ENCODE peak calls at places on chromosome 13, in six cellular contexts. One of them, this sample, is unnamed.

GRCh38 chr13:36526897-36527296 is 94.6 kb downstream of the CCNA1 start:
- DNase-seq in heart right ventricle: no peak
- DNase-seq in non-pigmented ciliary epithelial cell: no peak
- DNase-seq in prostate gland: peak
- DNase-seq in cardiac fibroblast: no peak
- DNase-seq in activated CD8-positive, alpha-beta memory T cell treated with anti-CD3 and anti-CD28 coated beads, Interleukin-2, amount 10 ng/mL, durations not matched to agents 7 days and 5 days: no peak
- DNase-seq in this sample: no peak

GRCh38 chr13:113149711-113150544 is 8.5 kb upstream of the PROZ start:
- DNase-seq in heart right ventricle: no peak
- DNase-seq in non-pigmented ciliary epithelial cell: no peak
- DNase-seq in prostate gland: no peak
- DNase-seq in cardiac fibroblast: no peak
- DNase-seq in activated CD8-positive, alpha-beta memory T cell treated with anti-CD3 and anti-CD28 coated beads, Interleukin-2, amount 10 ng/mL, durations not matched to agents 7 days and 5 days: no peak
- DNase-seq in this sample: no peak

GRCh38 chr13:98664047-98664446 is 87.1 kb upstream of the STK24 start:
- DNase-seq in heart right ventricle: no peak
- DNase-seq in non-pigmented ciliary epithelial cell: peak
- DNase-seq in prostate gland: no peak
- DNase-seq in cardiac fibroblast: no peak
- DNase-seq in activated CD8-positive, alpha-beta memory T cell treated with anti-CD3 and anti-CD28 coated beads, Interleukin-2, amount 10 ng/mL, durations not matched to agents 7 days and 5 days: peak
- DNase-seq in this sample: no peak

GRCh38 chr13:24632382-24633121 is 47.7 kb upstream of the ATP12A start:
- DNase-seq in heart right ventricle: no peak
- DNase-seq in non-pigmented ciliary epithelial cell: no peak
- DNase-seq in prostate gland: no peak
- DNase-seq in cardiac fibroblast: no peak
- DNase-seq in activated CD8-positive, alpha-beta memory T cell treated with anti-CD3 and anti-CD28 coated beads, Interleukin-2, amount 10 ng/mL, durations not matched to agents 7 days and 5 days: no peak
- DNase-seq in this sample: no peak

GRCh38 chr13:87674143-87674772 is 3.1 kb downstream of the SLITRK5 start:
- DNase-seq in heart right ventricle: no peak
- DNase-seq in non-pigmented ciliary epithelial cell: no peak
- DNase-seq in prostate gland: no peak
- DNase-seq in cardiac fibroblast: no peak
- DNase-seq in activated CD8-positive, alpha-beta memory T cell treated with anti-CD3 and anti-CD28 coated beads, Interleukin-2, amount 10 ng/mL, durations not matched to agents 7 days and 5 days: no peak
- DNase-seq in this sample: no peak

GRCh38 chr13:27794075-27794691 is 1.9 kb downstream of the GSX1 start:
- DNase-seq in heart right ventricle: no peak
- DNase-seq in non-pigmented ciliary epithelial cell: no peak
- DNase-seq in prostate gland: no peak
- DNase-seq in cardiac fibroblast: no peak
- DNase-seq in activated CD8-positive, alpha-beta memory T cell treated with anti-CD3 and anti-CD28 coated beads, Interleukin-2, amount 10 ng/mL, durations not matched to agents 7 days and 5 days: no peak
- DNase-seq in this sample: no peak

GRCh38 chr13:30116379-30116778 is 191.0 kb downstream of the KATNAL1 start:
- DNase-seq in heart right ventricle: no peak
- DNase-seq in non-pigmented ciliary epithelial cell: no peak
- DNase-seq in prostate gland: no peak
- DNase-seq in cardiac fibroblast: no peak
- DNase-seq in activated CD8-positive, alpha-beta memory T cell treated with anti-CD3 and anti-CD28 coated beads, Interleukin-2, amount 10 ng/mL, durations not matched to agents 7 days and 5 days: no peak
- DNase-seq in this sample: no peak

GRCh38 chr13:50030315-50030714 is 15.1 kb downstream of the KCNRG start:
- DNase-seq in heart right ventricle: no peak
- DNase-seq in non-pigmented ciliary epithelial cell: no peak
- DNase-seq in prostate gland: no peak
- DNase-seq in cardiac fibroblast: no peak
- DNase-seq in activated CD8-positive, alpha-beta memory T cell treated with anti-CD3 and anti-CD28 coated beads, Interleukin-2, amount 10 ng/mL, durations not matched to agents 7 days and 5 days: no peak
- DNase-seq in this sample: no peak

GRCh38 chr13:77053192-77053591 is 26.2 kb upstream of the FBXL3 start:
- DNase-seq in heart right ventricle: no peak
- DNase-seq in non-pigmented ciliary epithelial cell: no peak
- DNase-seq in prostate gland: no peak
- DNase-seq in cardiac fibroblast: no peak
- DNase-seq in activated CD8-positive, alpha-beta memory T cell treated with anti-CD3 and anti-CD28 coated beads, Interleukin-2, amount 10 ng/mL, durations not matched to agents 7 days and 5 days: no peak
- DNase-seq in this sample: no peak

GRCh38 chr13:32734511-32734910 is 148.3 kb downstream of the PDS5B start:
- DNase-seq in heart right ventricle: no peak
- DNase-seq in non-pigmented ciliary epithelial cell: peak
- DNase-seq in prostate gland: no peak
- DNase-seq in cardiac fibroblast: peak
- DNase-seq in activated CD8-positive, alpha-beta memory T cell treated with anti-CD3 and anti-CD28 coated beads, Interleukin-2, amount 10 ng/mL, durations not matched to agents 7 days and 5 days: no peak
- DNase-seq in this sample: no peak